ENCODE peak calls at places on chromosomes 1 and 21, in nine cellular contexts. One of them, this sample, is unnamed.

GRCh38 chr1:7771673-7772299 is 690 bp downstream of the VAMP3 start:
- DNase-seq in CD8-positive, alpha-beta T cell: no peak
- DNase-seq in lower lobe of right lung: no peak
- DNase-seq in colonic mucosa: no peak
- DNase-seq in foreskin fibroblast: no peak
- DNase-seq in GM12865: no peak
- DNase-seq in gastrocnemius medialis: no peak
- DNase-seq in transverse colon: no peak
- DNase-seq in bronchial epithelial cell: no peak
- DNase-seq in this sample: peak

GRCh38 chr1:29916656-29917369 is 680.5 kb downstream of the PTPRU start:
- DNase-seq in lower lobe of right lung: no peak
- DNase-seq in gastrocnemius medialis: no peak
- DNase-seq in foreskin fibroblast: no peak
- DNase-seq in GM12865: no peak
- DNase-seq in CD8-positive, alpha-beta T cell: no peak
- DNase-seq in bronchial epithelial cell: no peak
- DNase-seq in colonic mucosa: no peak
- DNase-seq in transverse colon: no peak
- DNase-seq in this sample: no peak

GRCh38 chr21:46118871-46119564 is 21.1 kb downstream of the COL6A2 start:
- DNase-seq in bronchial epithelial cell: no peak
- DNase-seq in colonic mucosa: no peak
- DNase-seq in CD8-positive, alpha-beta T cell: peak
- DNase-seq in foreskin fibroblast: no peak
- DNase-seq in transverse colon: peak
- DNase-seq in GM12865: no peak
- DNase-seq in lower lobe of right lung: peak
- DNase-seq in gastrocnemius medialis: peak
- DNase-seq in this sample: peak

GRCh38 chr1:214337536-214337935 is 56.6 kb downstream of the SMYD2 start:
- DNase-seq in foreskin fibroblast: no peak
- DNase-seq in transverse colon: no peak
- DNase-seq in colonic mucosa: no peak
- DNase-seq in bronchial epithelial cell: no peak
- DNase-seq in CD8-positive, alpha-beta T cell: no peak
- DNase-seq in lower lobe of right lung: no peak
- DNase-seq in gastrocnemius medialis: no peak
- DNase-seq in GM12865: no peak
- DNase-seq in this sample: peak

GRCh38 chr1:77625250-77625649 is 57.2 kb downstream of the ZZZ3 start:
- DNase-seq in gastrocnemius medialis: no peak
- DNase-seq in foreskin fibroblast: no peak
- DNase-seq in GM12865: no peak
- DNase-seq in colonic mucosa: no peak
- DNase-seq in transverse colon: no peak
- DNase-seq in bronchial epithelial cell: no peak
- DNase-seq in lower lobe of right lung: no peak
- DNase-seq in CD8-positive, alpha-beta T cell: no peak
- DNase-seq in this sample: no peak

GRCh38 chr1:145918992-145919939 is 749 bp upstream of the PEX11B start:
- DNase-seq in lower lobe of right lung: peak
- DNase-seq in transverse colon: peak
- DNase-seq in colonic mucosa: peak
- DNase-seq in foreskin fibroblast: peak
- DNase-seq in GM12865: peak
- DNase-seq in gastrocnemius medialis: peak
- DNase-seq in bronchial epithelial cell: peak
- DNase-seq in CD8-positive, alpha-beta T cell: no peak
- DNase-seq in this sample: peak

GRCh38 chr21:45376459-45377324 is 28.3 kb upstream of the COL18A1 start:
- DNase-seq in colonic mucosa: no peak
- DNase-seq in GM12865: no peak
- DNase-seq in gastrocnemius medialis: no peak
- DNase-seq in lower lobe of right lung: peak
- DNase-seq in CD8-positive, alpha-beta T cell: no peak
- DNase-seq in bronchial epithelial cell: no peak
- DNase-seq in transverse colon: no peak
- DNase-seq in foreskin fibroblast: no peak
- DNase-seq in this sample: peak

GRCh38 chr1:156120318-156120717 is 5.8 kb downstream of the LMNA start:
- DNase-seq in foreskin fibroblast: no peak
- DNase-seq in lower lobe of right lung: no peak
- DNase-seq in transverse colon: no peak
- DNase-seq in GM12865: no peak
- DNase-seq in colonic mucosa: no peak
- DNase-seq in CD8-positive, alpha-beta T cell: no peak
- DNase-seq in gastrocnemius medialis: no peak
- DNase-seq in bronchial epithelial cell: no peak
- DNase-seq in this sample: no peak

GRCh38 chr1:245859510-245860114 is 647.5 kb downstream of the SMYD3 start:
- DNase-seq in GM12865: no peak
- DNase-seq in foreskin fibroblast: peak
- DNase-seq in bronchial epithelial cell: peak
- DNase-seq in gastrocnemius medialis: no peak
- DNase-seq in CD8-positive, alpha-beta T cell: no peak
- DNase-seq in lower lobe of right lung: no peak
- DNase-seq in transverse colon: no peak
- DNase-seq in colonic mucosa: no peak
- DNase-seq in this sample: peak

GRCh38 chr1:91226741-91227140 is 177.9 kb downstream of the HFM1 start:
- DNase-seq in GM12865: no peak
- DNase-seq in lower lobe of right lung: no peak
- DNase-seq in transverse colon: no peak
- DNase-seq in CD8-positive, alpha-beta T cell: no peak
- DNase-seq in bronchial epithelial cell: peak
- DNase-seq in colonic mucosa: no peak
- DNase-seq in foreskin fibroblast: no peak
- DNase-seq in gastrocnemius medialis: no peak
- DNase-seq in this sample: no peak
- TF ChIP-seq CTCF in GM12865: no peak
- TF ChIP-seq CTCF in lower lobe of right lung: no peak
- TF ChIP-seq CTCF in transverse colon: no peak
- TF ChIP-seq CTCF in CD8-positive, alpha-beta T cell: no peak
- TF ChIP-seq CTCF in bronchial epithelial cell: no peak
- TF ChIP-seq CTCF in colonic mucosa: no peak
- TF ChIP-seq CTCF in foreskin fibroblast: no peak
- TF ChIP-seq CTCF in gastrocnemius medialis: no peak
- TF ChIP-seq CTCF in this sample: no peak

GRCh38 chr1:244449936-244450508 is 1.7 kb downstream of the ADSS2 start:
- DNase-seq in bronchial epithelial cell: no peak
- DNase-seq in GM12865: no peak
- DNase-seq in lower lobe of right lung: no peak
- DNase-seq in gastrocnemius medialis: no peak
- DNase-seq in CD8-positive, alpha-beta T cell: no peak
- DNase-seq in colonic mucosa: no peak
- DNase-seq in transverse colon: no peak
- DNase-seq in foreskin fibroblast: no peak
- DNase-seq in this sample: no peak

GRCh38 chr1:244451539-244451950 is at the start of gene ADSS2:
- DNase-seq in transverse colon: no peak
- DNase-seq in colonic mucosa: no peak
- DNase-seq in bronchial epithelial cell: no peak
- DNase-seq in GM12865: no peak
- DNase-seq in CD8-positive, alpha-beta T cell: no peak
- DNase-seq in lower lobe of right lung: no peak
- DNase-seq in gastrocnemius medialis: no peak
- DNase-seq in foreskin fibroblast: no peak
- DNase-seq in this sample: no peak

GRCh38 chr1:244454412-244454811 is 2.7 kb upstream of the ADSS2 start:
- DNase-seq in bronchial epithelial cell: peak
- DNase-seq in gastrocnemius medialis: no peak
- DNase-seq in colonic mucosa: no peak
- DNase-seq in foreskin fibroblast: no peak
- DNase-seq in GM12865: no peak
- DNase-seq in transverse colon: no peak
- DNase-seq in lower lobe of right lung: no peak
- DNase-seq in CD8-positive, alpha-beta T cell: no peak
- DNase-seq in this sample: no peak

GRCh38 chr1:244450597-244451538 is 841 bp downstream of the ADSS2 start:
- DNase-seq in GM12865: peak
- DNase-seq in bronchial epithelial cell: peak
- DNase-seq in lower lobe of right lung: peak
- DNase-seq in colonic mucosa: peak
- DNase-seq in gastrocnemius medialis: peak
- DNase-seq in foreskin fibroblast: peak
- DNase-seq in CD8-positive, alpha-beta T cell: peak
- DNase-seq in transverse colon: peak
- DNase-seq in this sample: peak

DNA sequence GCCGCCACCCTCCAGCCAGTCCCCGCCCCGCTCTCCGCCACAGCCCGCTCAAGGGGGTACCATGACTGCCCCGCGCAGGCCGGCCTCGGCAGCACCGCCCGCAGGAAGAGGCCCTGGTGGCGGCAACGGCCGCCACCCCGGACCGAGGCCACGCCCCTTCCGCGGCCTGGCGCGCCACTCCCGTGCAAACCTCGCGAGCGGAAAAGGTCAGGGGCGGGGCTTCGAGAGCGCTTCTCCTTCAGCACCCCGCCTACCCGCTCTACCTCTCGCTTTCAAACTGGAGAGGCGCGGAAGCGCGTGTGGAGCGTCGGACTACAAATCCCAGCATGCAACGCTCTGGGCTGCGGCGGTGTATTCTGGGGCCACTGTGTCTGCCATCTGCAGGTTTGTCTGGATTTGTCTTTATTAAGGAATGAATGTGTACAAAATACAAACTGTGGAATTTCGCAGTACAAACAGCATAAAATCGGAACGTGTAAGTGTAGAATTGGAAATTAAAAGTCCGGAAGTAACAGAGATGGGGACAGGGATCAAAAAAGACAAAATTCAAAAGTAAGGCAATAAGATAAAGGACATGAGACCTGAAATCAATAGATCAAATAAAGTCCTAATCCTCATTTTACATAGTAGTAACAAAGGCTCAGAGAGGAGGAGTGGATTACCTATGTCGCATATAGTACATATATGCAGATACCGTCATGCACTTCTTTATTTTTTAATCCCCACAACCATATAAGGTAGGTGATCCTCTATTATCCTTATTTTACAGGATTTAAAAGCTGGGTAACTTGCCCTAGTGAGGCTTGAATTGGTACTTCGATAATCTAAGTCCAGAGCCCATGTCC is 464 bp upstream of the ADSS2 start:
- DNase-seq in colonic mucosa: peak
- DNase-seq in lower lobe of right lung: peak
- DNase-seq in transverse colon: peak
- DNase-seq in CD8-positive, alpha-beta T cell: peak
- DNase-seq in foreskin fibroblast: peak
- DNase-seq in GM12865: peak
- DNase-seq in gastrocnemius medialis: peak
- DNase-seq in bronchial epithelial cell: peak
- DNase-seq in this sample: peak
- H3K4me3 ChIP-seq in colonic mucosa: peak
- H3K4me3 ChIP-seq in lower lobe of right lung: peak
- H3K4me3 ChIP-seq in transverse colon: no peak
- H3K4me3 ChIP-seq in CD8-positive, alpha-beta T cell: peak
- H3K4me3 ChIP-seq in foreskin fibroblast: peak
- H3K4me3 ChIP-seq in GM12865: peak
- H3K4me3 ChIP-seq in gastrocnemius medialis: peak
- H3K4me3 ChIP-seq in bronchial epithelial cell: peak
- H3K4me3 ChIP-seq in this sample: peak

DNA sequence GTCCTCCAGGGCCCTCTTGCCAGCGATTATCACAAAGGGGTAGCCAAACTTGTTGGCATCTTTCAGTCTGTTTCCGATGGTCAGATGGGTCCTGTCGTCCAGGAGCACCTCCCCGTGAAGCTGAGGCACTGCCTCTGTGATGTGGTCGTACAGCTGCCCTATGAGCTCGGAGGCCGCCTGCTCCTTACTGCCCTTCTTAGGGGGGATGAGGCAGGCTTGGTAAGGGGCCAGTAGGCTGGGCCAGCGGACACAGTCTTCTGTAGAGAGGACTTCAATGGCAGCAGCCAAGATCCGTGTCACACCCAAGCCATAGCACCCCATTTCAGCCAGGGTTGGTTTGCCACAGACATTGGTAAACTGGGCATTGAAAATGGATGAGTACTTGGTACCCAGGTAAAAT is 6.5 kb downstream of the PARS2 start:
- DNase-seq in gastrocnemius medialis: no peak
- DNase-seq in foreskin fibroblast: no peak
- DNase-seq in lower lobe of right lung: no peak
- DNase-seq in bronchial epithelial cell: no peak
- DNase-seq in GM12865: no peak
- DNase-seq in transverse colon: no peak
- DNase-seq in colonic mucosa: no peak
- DNase-seq in CD8-positive, alpha-beta T cell: no peak
- DNase-seq in this sample: no peak
- TF ChIP-seq CTCF in gastrocnemius medialis: no peak
- TF ChIP-seq CTCF in foreskin fibroblast: no peak
- TF ChIP-seq CTCF in lower lobe of right lung: no peak
- TF ChIP-seq CTCF in bronchial epithelial cell: no peak
- TF ChIP-seq CTCF in GM12865: no peak
- TF ChIP-seq CTCF in transverse colon: no peak
- TF ChIP-seq CTCF in colonic mucosa: no peak
- TF ChIP-seq CTCF in CD8-positive, alpha-beta T cell: no peak
- TF ChIP-seq CTCF in this sample: no peak

GRCh38 chr1:113507552-113508214 is 117.4 kb downstream of the MAGI3 start:
- DNase-seq in transverse colon: no peak
- DNase-seq in colonic mucosa: no peak
- DNase-seq in bronchial epithelial cell: no peak
- DNase-seq in gastrocnemius medialis: no peak
- DNase-seq in GM12865: no peak
- DNase-seq in lower lobe of right lung: no peak
- DNase-seq in CD8-positive, alpha-beta T cell: no peak
- DNase-seq in foreskin fibroblast: no peak
- DNase-seq in this sample: no peak
- H3K4me3 ChIP-seq in transverse colon: no peak
- H3K4me3 ChIP-seq in colonic mucosa: no peak
- H3K4me3 ChIP-seq in bronchial epithelial cell: no peak
- H3K4me3 ChIP-seq in gastrocnemius medialis: no peak
- H3K4me3 ChIP-seq in GM12865: no peak
- H3K4me3 ChIP-seq in lower lobe of right lung: no peak
- H3K4me3 ChIP-seq in CD8-positive, alpha-beta T cell: no peak
- H3K4me3 ChIP-seq in foreskin fibroblast: no peak
- H3K4me3 ChIP-seq in this sample: no peak

GRCh38 chr1:203039609-203040517 is 13.6 kb downstream of the PPFIA4 start:
- DNase-seq in bronchial epithelial cell: no peak
- DNase-seq in GM12865: no peak
- DNase-seq in lower lobe of right lung: no peak
- DNase-seq in gastrocnemius medialis: peak
- DNase-seq in CD8-positive, alpha-beta T cell: no peak
- DNase-seq in transverse colon: no peak
- DNase-seq in foreskin fibroblast: peak
- DNase-seq in colonic mucosa: no peak
- DNase-seq in this sample: no peak
- TF ChIP-seq CTCF in bronchial epithelial cell: peak
- TF ChIP-seq CTCF in GM12865: no peak
- TF ChIP-seq CTCF in lower lobe of right lung: no peak
- TF ChIP-seq CTCF in gastrocnemius medialis: no peak
- TF ChIP-seq CTCF in CD8-positive, alpha-beta T cell: no peak
- TF ChIP-seq CTCF in transverse colon: no peak
- TF ChIP-seq CTCF in foreskin fibroblast: peak
- TF ChIP-seq CTCF in colonic mucosa: no peak
- TF ChIP-seq CTCF in this sample: peak